ENCODE peak calls at places on chromosomes 13 and 19, in seven cellular contexts. E is activated naive CD4-positive, alpha-beta T cell treated with anti-CD3 and anti-CD28 coated beads, Interleukin-2, amount 50 U/mL, for 72 hours; S is RWPE2; U is activated naive CD8-positive, alpha-beta T cell treated with anti-CD3 and anti-CD28 coated beads, Interleukin-2, amount 50 U/mL, for 24 hours; Z is activated T-cell treated with anti-CD3 and anti-CD28 coated beads, Interleukin-2, amount 50 U/mL, for 72 hours; C is activated CD8-positive, alpha-beta T cell treated with anti-CD3 and anti-CD28 coated beads, Interleukin-2, amount 10 ng/mL, durations not matched to agents 7 days and 5 days; F is CD4-positive, alpha-beta T cell. A is an unnamed sample.

GRCh38 chr13:51906581-51906980 is 44.8 kb downstream of the CCDC70 start:
- ATAC-seq in E (no peak), S (no peak), U (no peak), Z (no peak), C (no peak), F (no peak), A (no peak)

GRCh38 chr19:46299004-46299509 is 2.2 kb downstream of the HIF3A start:
- ATAC-seq in E (no peak), S (peak; percentile 64), U (no peak), Z (no peak), C (no peak), F (no peak), A (no peak)

GRCh38 chr13:81275666-81276258 is 934.8 kb upstream of the SPRY2 start:
- ATAC-seq in E (no peak), S (no peak), U (no peak), Z (no peak), C (no peak), F (no peak), A (no peak)

GRCh38 chr19:49691243-49692101 is 556 bp downstream of the CPT1C start:
- ATAC-seq in E (peak; percentile 27), S (peak; percentile 42), U (peak; percentile 11), Z (no peak), C (no peak), F (peak; percentile 24), A (peak; percentile 34)

GRCh38 chr13:27851049-27851448 is 58.8 kb downstream of the GSX1 start:
- ATAC-seq in E (no peak), S (no peak), U (no peak), Z (no peak), C (no peak), F (no peak), A (no peak)

GRCh38 chr13:73717632-73718031 is 416.6 kb downstream of the KLF12 start:
- ATAC-seq in E (peak; percentile 18), S (no peak), U (peak; percentile 58), Z (peak; percentile 58), C (no peak), F (no peak), A (no peak)

GRCh38 chr19:44671400-44671799 is at the start of gene CEACAM19:
- ATAC-seq in E (no peak), S (peak; percentile 50), U (no peak), Z (no peak), C (no peak), F (no peak), A (no peak)

GRCh38 chr19:4208385-4209094 is 20.8 kb upstream of the EBI3 start:
- ATAC-seq in E (no peak), S (no peak), U (no peak), Z (no peak), C (no peak), F (no peak), A (no peak)

GRCh38 chr13:113528101-113528797 is 37.7 kb upstream of the DCUN1D2 start:
- ATAC-seq in E (no peak), S (no peak), U (no peak), Z (no peak), C (no peak), F (no peak), A (no peak)

GRCh38 chr19:45585158-45585577 is 566 bp upstream of the OPA3 start:
- ATAC-seq in E (no peak), S (no peak), U (no peak), Z (no peak), C (no peak), F (no peak), A (no peak)

GRCh38 chr19:31448221-31448657 is 99.0 kb upstream of the TSHZ3 start:
- ATAC-seq in E (no peak), S (peak; percentile 69), U (no peak), Z (no peak), C (no peak), F (no peak), A (no peak)

GRCh38 chr13:25372275-25373081 is 704 bp downstream of the ATP8A2 start:
- ATAC-seq in E (peak; percentile 52), S (peak; percentile 33), U (no peak), Z (peak; percentile 43), C (peak; percentile 22), F (no peak), A (peak; percentile 15)

GRCh38 chr13:61406275-61406674 is 9.4 kb downstream of the PCDH20 start:
- ATAC-seq in E (no peak), S (no peak), U (no peak), Z (no peak), C (no peak), F (no peak), A (no peak)

GRCh38 chr13:33227927-33228644 is 57.5 kb downstream of the STARD13 start:
- ATAC-seq in E (no peak), S (no peak), U (no peak), Z (no peak), C (no peak), F (no peak), A (no peak)

GRCh38 chr13:68107667-68108066 is 877.5 kb upstream of the PCDH9 start:
- ATAC-seq in E (no peak), S (no peak), U (no peak), Z (no peak), C (no peak), F (no peak), A (no peak)

GRCh38 chr19:5585461-5586299 is 17.9 kb upstream of the TINCR start:
- ATAC-seq in E (peak; percentile 55), S (no peak), U (peak; percentile 63), Z (peak; percentile 59), C (peak; percentile 23), F (peak; percentile 55), A (peak; percentile 64)

A was measured in stimulated activated memory B cell treated with anti-CD40 and anti-IgM and Interleukin-4, amounts not matched to agents 10 μg/mL and 1 μg/mL and 100 μg/mL, for 72 hours.